ENCODE peak calls at places on chromosomes 7 and 10, in five cellular contexts. L is IMR-90, T is neuronal stem cell, G is H1, X is trophoblast cell. J is an unnamed sample. For H3K36me3, the result is how much of the 10 kb centered on the place peaks cover.

GRCh38 chr10:74824184-74825032 is 2.0 kb upstream of the KAT6B start:
- DNase-seq in L (no peak), T (no peak), G (no peak), X (no peak), J (no peak)

GRCh38 chr10:126073606-126074005 is 177.2 kb downstream of the FANK1 start:
- DNase-seq in L (peak), T (no peak), G (no peak), X (peak), J (no peak)

GRCh38 chr7:100891555-100891954 is 2.0 kb upstream of the UFSP1 start:
- DNase-seq in L (peak), T (no peak), G (no peak), X (peak), J (peak)

GRCh38 chr10:13787015-13787421 is 200.3 kb downstream of the PRPF18 start:
- DNase-seq in L (peak), T (no peak), G (no peak), X (peak), J (peak)

GRCh38 chr7:134450296-134451000 is 8.5 kb downstream of the AKR1B1 start:
- DNase-seq in L (peak), T (no peak), G (no peak), X (no peak), J (peak)

GRCh38 chr10:132366499-132366898 is 30.5 kb upstream of the PWWP2B start:
- DNase-seq in L (no peak), T (no peak), G (no peak), X (no peak), J (no peak)

GRCh38 chr7:20306499-20306946 is 24.2 kb upstream of the ITGB8 start:
- DNase-seq in L (no peak), T (peak), G (no peak), X (peak), J (peak)

GRCh38 chr10:75718996-75719395 is 287.6 kb downstream of the LRMDA start:
- DNase-seq in L (no peak), T (no peak), G (no peak), X (no peak), J (no peak)

GRCh38 chr10:127013696-127014095 is 108.5 kb downstream of the DOCK1 start:
- DNase-seq in L (no peak), T (no peak), G (no peak), X (peak), J (no peak)

GRCh38 chr10:124465003-124465776 is 3.6 kb downstream of the LHPP start:
- DNase-seq in L (no peak), T (no peak), G (no peak), X (no peak), J (no peak)

GRCh38 chr10:80429521-80429966 is 21.2 kb downstream of the PRXL2A start:
- DNase-seq in L (no peak), T (no peak), G (no peak), X (peak), J (no peak)

GRCh38 chr10:51897560-51897959 is 198.2 kb upstream of the CSTF2T start:
- DNase-seq in L (no peak), T (no peak), G (no peak), X (no peak), J (no peak)

GRCh38 chr7:143391462-143392404 is 10.6 kb downstream of the ZYX start:
- DNase-seq in L (peak), T (no peak), G (no peak), X (peak), J (peak)

GRCh38 chr7:90984692-90985091 is 279.5 kb upstream of the FZD1 start:
- DNase-seq in L (no peak), T (no peak), G (no peak), X (no peak), J (no peak)

GRCh38 chr10:97463363-97464132 is 17.6 kb downstream of the ZDHHC16 start:
- DNase-seq in L (peak), T (peak), G (no peak), X (peak), J (peak)

GRCh38 chr7:34570300-34570699 is 87.7 kb upstream of the NPSR1 start:
- DNase-seq in L (no peak), T (no peak), G (no peak), X (no peak), J (no peak)

GRCh38 chr7:50851451-50851850 is 68.8 kb upstream of the GRB10 start:
- DNase-seq in L (peak), T (no peak), G (no peak), X (no peak), J (no peak)

GRCh38 chr10:131849591-131850489 is 51.0 kb upstream of the PPP2R2D start:
- DNase-seq in L (no peak), T (no peak), G (no peak), X (no peak), J (no peak)

GRCh38 chr10:23918090-23918704 is 290.7 kb upstream of the KIAA1217 start:
- DNase-seq in L (no peak), T (no peak), G (no peak), X (no peak), J (no peak)

GRCh38 chr10:100875484-100876166 is 37.1 kb upstream of the SLF2 start:
- DNase-seq in L (no peak), T (no peak), G (no peak), X (no peak), J (no peak)

GRCh38 chr7:44100458-44101303 is 3.5 kb upstream of the AEBP1 start:
- DNase-seq in L (peak), T (no peak), G (no peak), X (no peak), J (peak)

GRCh38 chr10:132973903-132974241 is 31.5 kb upstream of the CFAP46 start:
- DNase-seq in L (no peak), T (no peak), G (no peak), X (no peak), J (no peak)

GRCh38 chr7:85052056-85052737 is 134.7 kb downstream of the SEMA3D start:
- DNase-seq in L (no peak), T (no peak), G (no peak), X (peak), J (no peak)

GRCh38 chr10:51244739-51245138 is 170.5 kb downstream of the PRKG1 start:
- DNase-seq in L (peak), T (peak), G (no peak), X (peak), J (peak)

GRCh38 chr7:114140561-114140960 is 221.8 kb upstream of the PPP1R3A start:
- DNase-seq in L (no peak), T (no peak), G (no peak), X (no peak), J (no peak)

GRCh38 chr7:82375713-82376112 is 67.9 kb downstream of the CACNA2D1 start:
- DNase-seq in L (no peak), T (no peak), G (no peak), X (no peak), J (no peak)

GRCh38 chr7:82886324-82886723 is 276.4 kb downstream of the PCLO start:
- DNase-seq in L (no peak), T (no peak), G (no peak), X (no peak), J (no peak)

GRCh38 chr10:50992356-50992866 is 81.9 kb upstream of the PRKG1 start:
- DNase-seq in L (peak), T (no peak), G (no peak), X (no peak), J (peak)

GRCh38 chr7:4799508-4800268 is 24.3 kb downstream of the AP5Z1 start:
- DNase-seq in L (no peak), T (no peak), G (no peak), X (no peak), J (no peak)

GRCh38 chr7:12647364-12648219 is 39.8 kb upstream of the ARL4A start:
- DNase-seq in L (peak), T (no peak), G (no peak), X (peak), J (peak)

GRCh38 chr10:131842351-131843088 is 58.3 kb upstream of the PPP2R2D start:
- DNase-seq in L (no peak), T (no peak), G (no peak), X (no peak), J (no peak)

GRCh38 chr10:34235164-34235832 is 579.8 kb downstream of the PARD3 start:
- DNase-seq in L (peak), T (no peak), G (no peak), X (no peak), J (peak)

GRCh38 chr10:88467835-88468485 is 115.2 kb downstream of the RNLS start:
- DNase-seq in L (peak), T (no peak), G (no peak), X (no peak), J (no peak)

GRCh38 chr7:116052006-116052405 is 21.4 kb upstream of the TFEC start:
- DNase-seq in L (peak), T (no peak), G (no peak), X (peak), J (no peak)

GRCh38 chr7:155560196-155560595 is 13.8 kb upstream of the CNPY1 start:
- DNase-seq in L (no peak), T (no peak), G (no peak), X (no peak), J (no peak)

GRCh38 chr7:17313175-17313574 is 14.7 kb downstream of the AHR start:
- DNase-seq in L (no peak), T (no peak), G (no peak), X (no peak), J (no peak)

GRCh38 chr7:32163141-32163806 is 93.1 kb upstream of the PDE1C start:
- DNase-seq in L (peak), T (no peak), G (no peak), X (peak), J (peak)

GRCh38 chr10:1299041-1299726 is 243.0 kb downstream of the WDR37 start:
- DNase-seq in L (no peak), T (no peak), G (no peak), X (no peak), J (no peak)
- H4K91ac ChIP-seq in L (no peak), T (no peak), G (no peak), X (no peak), J (no peak)

DNA sequence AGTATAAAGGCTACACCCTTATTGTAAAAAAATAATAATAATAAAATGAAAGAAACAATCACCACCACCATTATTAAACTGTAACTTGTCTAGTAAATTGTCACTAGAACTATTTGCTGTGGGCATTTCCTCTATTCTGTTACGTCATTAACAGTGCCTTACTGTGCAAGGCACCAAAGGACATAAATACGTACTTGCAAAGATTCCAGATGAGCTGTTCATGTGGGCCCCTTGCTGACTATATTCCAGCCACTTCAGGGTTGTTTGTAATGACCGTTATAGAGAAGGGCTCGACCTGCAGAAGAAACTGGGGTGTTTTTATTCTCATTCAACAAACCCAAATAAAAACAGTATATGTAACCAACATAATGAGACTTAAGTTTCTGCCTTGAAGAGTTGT is 60.4 kb downstream of the KLRG2 start:
- DNase-seq in L (no peak), T (no peak), G (no peak), X (peak), J (peak)
- H3K36me3 ChIP-seq in L (under half), T (half or more), G (under half), X (under half), J (under half)

GRCh38 chr7:31120800-31121513 is 68.8 kb downstream of the ADCYAP1R1 start:
- DNase-seq in L (no peak), T (no peak), G (no peak), X (no peak), J (no peak)
- H4K91ac ChIP-seq in L (no peak), T (no peak), G (no peak), X (no peak), J (no peak)

GRCh38 chr10:114042895-114043531 is 653 bp upstream of the ADRB1 start:
- DNase-seq in L (peak), T (no peak), G (no peak), X (peak), J (peak)

GRCh38 chr10:114043532-114044250 is at the start of gene ADRB1:
- DNase-seq in L (peak), T (peak), G (no peak), X (peak), J (peak)

GRCh38 chr10:114034943-114035645 is 8.6 kb upstream of the ADRB1 start:
- DNase-seq in L (no peak), T (no peak), G (no peak), X (no peak), J (no peak)

GRCh38 chr10:114041166-114041565 is 2.5 kb upstream of the ADRB1 start:
- DNase-seq in L (no peak), T (no peak), G (no peak), X (no peak), J (no peak)

DNA sequence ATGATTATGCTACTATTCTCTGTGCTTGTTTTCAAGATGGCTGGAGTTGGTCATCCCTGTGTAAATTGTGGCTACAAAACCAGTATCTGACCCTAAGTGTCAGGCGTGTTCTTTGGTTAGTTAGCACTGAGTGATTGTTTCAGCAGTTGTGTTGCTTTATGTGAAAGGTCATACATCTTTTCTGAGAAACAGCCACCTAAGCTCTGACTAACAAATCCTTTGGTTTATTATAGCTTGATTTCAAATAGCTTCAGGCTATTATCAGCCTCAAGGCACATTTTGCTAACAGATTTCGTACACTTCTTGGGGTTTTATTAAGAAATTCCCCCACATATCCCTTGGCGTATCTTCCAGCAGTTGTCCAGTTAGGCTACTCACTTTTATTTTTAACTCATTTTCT is 4.8 kb upstream of the ADRB1 start:
- DNase-seq in L (no peak), T (no peak), G (no peak), X (no peak), J (no peak)
- H3K36me3 ChIP-seq in L (under half), T (under half), G (under half), X (under half), J (under half)

GRCh38 chr10:78267598-78267997 is 233.9 kb downstream of the RPS24 start:
- DNase-seq in L (peak), T (no peak), G (no peak), X (no peak), J (peak)

GRCh38 chr10:78267070-78267469 is 233.4 kb downstream of the RPS24 start:
- DNase-seq in L (peak), T (no peak), G (no peak), X (no peak), J (peak)

GRCh38 chr10:78263521-78263988 is 229.9 kb downstream of the RPS24 start:
- DNase-seq in L (peak), T (no peak), G (no peak), X (no peak), J (peak)

GRCh38 chr10:78261291-78261690 is 227.6 kb downstream of the RPS24 start:
- DNase-seq in L (no peak), T (no peak), G (no peak), X (no peak), J (no peak)

DNA sequence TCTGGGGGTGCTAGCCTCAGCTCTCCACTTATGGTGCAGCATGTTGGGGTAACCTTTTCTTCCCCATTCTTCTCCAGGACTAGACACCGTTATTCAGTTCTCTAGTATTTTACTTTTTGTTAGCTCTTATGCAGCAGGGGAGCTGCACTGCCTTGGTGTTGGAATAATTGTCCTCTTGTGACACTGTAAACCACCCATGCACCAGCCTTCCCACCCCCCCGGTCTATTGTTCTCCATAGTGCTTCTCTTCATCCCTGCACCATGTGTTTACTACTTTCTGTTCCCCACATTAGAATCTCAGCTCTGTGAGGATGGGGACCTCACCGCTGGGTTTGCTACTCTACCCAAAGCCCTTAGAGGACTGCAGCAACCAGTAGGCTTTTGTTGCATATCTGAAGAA is 230.7 kb downstream of the RPS24 start:
- DNase-seq in L (no peak), T (no peak), G (no peak), X (no peak), J (no peak)
- H4K91ac ChIP-seq in L (peak), T (no peak), G (no peak), X (no peak), J (no peak)

GRCh38 chr10:69377936-69378335 is 38.8 kb downstream of the TACR2 start:
- DNase-seq in L (no peak), T (no peak), G (no peak), X (no peak), J (no peak)
- H3K36me3 ChIP-seq in L (under half), T (under half), G (under half), X (half or more), J (half or more)

J was measured in mesenchymal stem cell.